ENCODE peak calls at places on chromosomes 13 and 19, in six cellular contexts. Q, L, H, M, J and S are unnamed samples.

GRCh38 chr13:51922771-51923480 is 61.2 kb downstream of the CCDC70 start:
- DNase-seq in Q (peak; percentile 24), M (no peak), J (no peak), L (no peak), H (no peak), S (no peak)

GRCh38 chr19:53518061-53518460 is 19.9 kb upstream of the ZNF331 start:
- DNase-seq in M (no peak), L (no peak), J (no peak), Q (no peak), H (no peak), S (no peak)

GRCh38 chr13:101267656-101268055 is 148.7 kb downstream of the NALCN start:
- DNase-seq in Q (no peak), L (no peak), M (no peak), J (no peak), H (no peak), S (no peak)

GRCh38 chr19:46017095-46017429 is 5.8 kb downstream of the PGLYRP1 start:
- DNase-seq in H (no peak), M (no peak), J (no peak), L (no peak), Q (no peak), S (no peak)

GRCh38 chr19:35673121-35673804 is 6.9 kb downstream of the UPK1A start:
- DNase-seq in Q (peak; percentile 92), H (no peak), J (no peak), M (no peak), L (peak; percentile 84), S (no peak)

GRCh38 chr19:5002143-5002542 is 33.2 kb downstream of the KDM4B start:
- DNase-seq in L (no peak), M (no peak), J (no peak), H (no peak), Q (no peak), S (no peak)

GRCh38 chr19:36215276-36216171 is 618 bp downstream of the ZNF146 start:
- DNase-seq in L (peak; percentile 51), M (peak; percentile 45), J (no peak), H (no peak), Q (no peak), S (no peak)

GRCh38 chr13:82961757-82962156 is 920.5 kb downstream of the SLITRK1 start:
- DNase-seq in H (no peak), M (no peak), J (no peak), Q (no peak), L (no peak), S (no peak)

GRCh38 chr19:4916292-4917082 is 7.2 kb downstream of the UHRF1 start:
- DNase-seq in H (no peak), J (no peak), Q (no peak), L (no peak), M (no peak), S (peak; percentile 37)

GRCh38 chr19:40599331-40600085 is 1.7 kb upstream of the LTBP4 start:
- DNase-seq in Q (peak; percentile 57), H (no peak), L (peak; percentile 51), M (peak; percentile 86), J (no peak), S (no peak)

GRCh38 chr13:108437496-108437895 is 168.0 kb downstream of the TNFSF13B start:
- DNase-seq in L (no peak), M (no peak), H (no peak), Q (no peak), J (no peak), S (no peak)

GRCh38 chr13:109199280-109199679 is 569.9 kb downstream of the MYO16 start:
- DNase-seq in M (peak; percentile 33), L (no peak), J (no peak), H (no peak), Q (no peak), S (no peak)

GRCh38 chr13:37769078-37769477 is 100.5 kb downstream of the TRPC4 start:
- DNase-seq in H (no peak), M (peak; percentile 43), L (peak; percentile 7), Q (no peak), J (no peak), S (no peak)

GRCh38 chr19:54172413-54172763 is 572 bp downstream of the TMC4 start:
- DNase-seq in Q (no peak), J (no peak), H (no peak), L (no peak), M (no peak), S (no peak)

GRCh38 chr13:74575729-74576125 is 441.5 kb upstream of the KLF12 start:
- DNase-seq in L (peak; percentile 86), H (no peak), M (peak; percentile 69), Q (peak; percentile 92), J (no peak), S (peak; percentile 71)

GRCh38 chr13:19959141-19959830 is 759 bp downstream of the ZMYM2 start:
- DNase-seq in Q (peak; percentile 85), M (peak; percentile 69), L (peak; percentile 61), J (peak; percentile 7), H (peak; percentile 30), S (peak; percentile 71)

GRCh38 chr19:9986787-9987281 is 23.5 kb downstream of the COL5A3 start:
- DNase-seq in M (no peak), L (peak; percentile 50), H (peak; percentile 32), Q (no peak), J (no peak), S (no peak)

GRCh38 chr19:6535558-6536137 is 4.8 kb downstream of the TNFSF9 start:
- DNase-seq in M (no peak), Q (no peak), J (no peak), L (no peak), H (no peak), S (no peak)

GRCh38 chr19:6533000-6533328 is 2.1 kb downstream of the TNFSF9 start:
- DNase-seq in J (no peak), L (no peak), H (no peak), M (no peak), Q (peak; percentile 62), S (no peak)

GRCh38 chr19:6533746-6534418 is 3.1 kb downstream of the TNFSF9 start:
- DNase-seq in J (no peak), Q (peak; percentile 62), H (no peak), L (peak; percentile 92), M (no peak), S (no peak)

GRCh38 chr19:6536138-6536671 is 5.4 kb downstream of the TNFSF9 start:
- DNase-seq in M (peak; percentile 68), L (peak; percentile 84), J (peak; percentile 51), H (peak; percentile 36), Q (peak; percentile 92), S (no peak)

DNA sequence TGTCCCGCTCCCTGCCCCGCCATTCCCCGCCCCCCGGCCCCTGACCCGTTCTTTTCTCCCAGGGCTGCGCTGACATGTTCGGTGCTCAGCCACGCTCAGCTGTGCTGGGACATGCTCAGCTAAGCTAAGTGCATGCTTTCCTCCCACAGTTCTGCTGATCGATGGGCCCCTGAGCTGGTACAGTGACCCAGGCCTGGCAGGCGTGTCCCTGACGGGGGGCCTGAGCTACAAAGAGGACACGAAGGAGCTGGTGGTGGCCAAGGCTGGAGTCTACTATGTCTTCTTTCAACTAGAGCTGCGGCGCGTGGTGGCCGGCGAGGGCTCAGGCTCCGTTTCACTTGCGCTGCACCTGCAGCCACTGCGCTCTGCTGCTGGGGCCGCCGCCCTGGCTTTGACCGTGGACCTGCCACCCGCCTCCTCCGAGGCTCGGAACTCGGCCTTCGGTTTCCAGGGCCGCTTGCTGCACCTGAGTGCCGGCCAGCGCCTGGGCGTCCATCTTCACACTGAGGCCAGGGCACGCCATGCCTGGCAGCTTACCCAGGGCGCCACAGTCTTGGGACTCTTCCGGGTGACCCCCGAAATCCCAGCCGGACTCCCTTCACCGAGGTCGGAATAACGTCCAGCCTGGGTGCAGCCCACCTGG is 3.7 kb downstream of the TNFSF9 start:
- DNase-seq in H (no peak), L (peak; percentile 65), M (no peak), J (no peak), Q (peak; percentile 67), S (no peak)
- H3K4me1 ChIP-seq in H (no peaks in the 10 kb centered on the region), L (peaks cover 18% of the 10 kb centered on the region), M (peaks cover 26% of the 10 kb centered on the region), J (peaks cover 18% of the 10 kb centered on the region), Q (no peaks in the 10 kb centered on the region), S (no peaks in the 10 kb centered on the region)

GRCh38 chr19:43634516-43634876 is 5.2 kb downstream of the CADM4 start:
- DNase-seq in H (peak; percentile 53), L (peak; percentile 83), J (no peak), M (no peak), Q (peak; percentile 66), S (no peak)
- H3K4me3 ChIP-seq in H (peak overlapping the region; percentile 48), L (peak overlapping the region; percentile 83), J (no peak overlapping the region), M (no peak overlapping the region), Q (no peak overlapping the region), S (no peak overlapping the region)

DNA sequence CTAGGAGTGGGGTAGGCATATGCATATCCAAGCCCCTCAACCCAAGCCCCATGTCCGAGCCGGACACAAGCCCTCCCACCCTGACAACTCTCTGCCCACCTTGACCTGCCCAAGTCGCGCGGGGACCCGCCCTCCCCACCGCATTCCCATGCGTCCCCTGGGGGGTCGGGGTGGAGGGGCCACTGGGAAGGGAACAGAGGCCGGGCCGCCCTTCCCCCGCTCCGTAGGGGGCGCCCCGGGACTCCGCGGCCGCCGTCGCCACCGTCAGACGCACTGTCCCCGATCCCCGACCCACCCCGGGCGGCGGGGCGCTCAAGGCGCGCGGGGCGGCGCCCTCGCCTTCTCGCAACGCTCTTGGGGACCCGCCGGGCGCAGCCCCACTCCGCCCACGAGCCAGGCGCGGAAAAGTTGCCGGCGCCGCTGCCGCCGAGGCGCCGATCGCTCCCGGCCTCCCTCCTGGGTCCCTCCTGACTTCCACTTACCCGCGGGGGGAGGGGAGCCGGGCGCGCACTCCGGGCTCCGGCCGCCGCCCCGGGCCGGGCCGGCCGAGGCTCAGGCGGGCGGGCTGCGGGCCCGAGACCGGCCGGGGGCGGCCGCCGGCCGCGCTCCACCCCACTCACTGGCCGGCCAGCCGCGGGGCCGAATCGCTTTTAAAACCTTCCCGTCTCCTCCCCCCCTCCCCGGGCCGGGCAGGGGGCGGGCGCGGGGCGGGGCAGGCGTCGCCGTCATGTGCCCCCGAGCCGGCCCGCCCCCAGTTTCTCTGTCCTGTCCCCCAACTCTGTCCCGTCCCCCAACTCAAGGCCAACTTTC is 34.4 kb upstream of the NANOS3 start:
- DNase-seq in L (no peak), J (no peak), M (peak; percentile 76), H (peak; percentile 90), Q (peak; percentile 71), S (peak; percentile 87)
- TF ChIP-seq CTCF in L (peak; percentile 38), J (no peak), M (peak; percentile 23), H (no peak), Q (peak; percentile 23), S (no peak)

GRCh38 chr19:48975947-48976847 is 11.1 kb downstream of the FTL start:
- DNase-seq in J (no peak), L (peak; percentile 93), Q (peak; percentile 82), M (peak; percentile 76), H (no peak), S (no peak)

GRCh38 chr19:48982280-48982679 is 10.8 kb downstream of the GYS1 start:
- DNase-seq in J (no peak), H (no peak), L (peak; percentile 78), M (no peak), Q (peak; percentile 63), S (no peak)

DNA sequence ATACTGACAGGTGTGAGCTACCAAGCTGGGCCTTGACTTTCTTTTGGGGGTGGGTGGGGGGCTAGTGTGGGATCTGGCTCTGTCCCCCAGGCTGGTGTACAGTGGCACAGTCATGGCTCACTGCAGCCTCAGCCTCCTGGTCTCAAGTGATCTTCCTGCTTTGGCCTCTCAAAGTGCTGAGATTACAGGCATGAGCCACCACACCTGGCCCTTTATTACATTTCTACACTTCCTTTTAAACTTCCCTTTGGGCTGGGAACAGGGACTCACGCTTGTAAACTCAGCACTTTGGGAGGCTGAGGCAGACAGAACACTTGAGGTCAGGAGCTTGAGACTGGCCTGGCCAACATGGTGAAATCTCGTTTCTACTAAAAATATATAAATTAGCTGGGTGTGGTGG is 12.0 kb downstream of the FTL start:
- DNase-seq in M (no peak), L (no peak), H (no peak), J (no peak), Q (no peak), S (no peak)
- H3K4me1 ChIP-seq in M (no peaks in the 10 kb centered on the region), L (no peaks in the 10 kb centered on the region), H (no peaks in the 10 kb centered on the region), J (peaks cover 16% of the 10 kb centered on the region), Q (no peaks in the 10 kb centered on the region), S (no peaks in the 10 kb centered on the region)